ENCODE peak calls at places on chromosomes 16 and 17, in six cellular contexts. One of them, this sample, is unnamed.
A peak's percentile ranks its signal among the peaks of the same experiment; 100 is the strongest.

GRCh38 chr16:67428146-67428731 is 2.7 kb upstream of the HSD11B2 start:
- DNase-seq in NCI-H2171: peak; percentile 38
- DNase-seq in stimulated activated CD4-positive, alpha-beta T cell treated with anti-CD3 and anti-CD28 coated beads, Interleukin-4, amount 100 ng/mL, for 4 hours: peak; percentile 41
- DNase-seq in GM23248: peak; percentile 78
- DNase-seq in AG10803: peak; percentile 48
- DNase-seq in germinal center: peak; percentile 75
- DNase-seq in this sample: peak; percentile 25

GRCh38 chr17:30332057-30332542 is 1.8 kb downstream of the TMIGD1 start:
- DNase-seq in stimulated activated CD4-positive, alpha-beta T cell treated with anti-CD3 and anti-CD28 coated beads, Interleukin-4, amount 100 ng/mL, for 4 hours: peak; percentile 69
- DNase-seq in NCI-H2171: no peak
- DNase-seq in germinal center: no peak
- DNase-seq in AG10803: peak; percentile 17
- DNase-seq in GM23248: peak; percentile 72
- DNase-seq in this sample: no peak

GRCh38 chr17:49910094-49910857 is 58.7 kb upstream of the DLX4 start:
- DNase-seq in stimulated activated CD4-positive, alpha-beta T cell treated with anti-CD3 and anti-CD28 coated beads, Interleukin-4, amount 100 ng/mL, for 4 hours: peak; percentile 19
- DNase-seq in germinal center: no peak
- DNase-seq in NCI-H2171: no peak
- DNase-seq in AG10803: no peak
- DNase-seq in GM23248: peak; percentile 67
- DNase-seq in this sample: no peak

GRCh38 chr16:55252577-55252976 is 71.4 kb upstream of the IRX6 start:
- DNase-seq in AG10803: no peak
- DNase-seq in germinal center: no peak
- DNase-seq in stimulated activated CD4-positive, alpha-beta T cell treated with anti-CD3 and anti-CD28 coated beads, Interleukin-4, amount 100 ng/mL, for 4 hours: no peak
- DNase-seq in GM23248: no peak
- DNase-seq in NCI-H2171: no peak
- DNase-seq in this sample: no peak

GRCh38 chr16:29230671-29231091 is 175.8 kb downstream of the NPIPB11 start:
- DNase-seq in AG10803: peak; percentile 23
- DNase-seq in GM23248: peak; percentile 62
- DNase-seq in stimulated activated CD4-positive, alpha-beta T cell treated with anti-CD3 and anti-CD28 coated beads, Interleukin-4, amount 100 ng/mL, for 4 hours: no peak
- DNase-seq in NCI-H2171: no peak
- DNase-seq in germinal center: no peak
- DNase-seq in this sample: no peak

GRCh38 chr17:78394209-78394608 is 15.8 kb downstream of the PGS1 start:
- DNase-seq in AG10803: no peak
- DNase-seq in GM23248: no peak
- DNase-seq in stimulated activated CD4-positive, alpha-beta T cell treated with anti-CD3 and anti-CD28 coated beads, Interleukin-4, amount 100 ng/mL, for 4 hours: no peak
- DNase-seq in germinal center: no peak
- DNase-seq in NCI-H2171: no peak
- DNase-seq in this sample: no peak

GRCh38 chr16:65178151-65178550 is 56.3 kb upstream of the CDH11 start:
- DNase-seq in NCI-H2171: no peak
- DNase-seq in stimulated activated CD4-positive, alpha-beta T cell treated with anti-CD3 and anti-CD28 coated beads, Interleukin-4, amount 100 ng/mL, for 4 hours: no peak
- DNase-seq in GM23248: peak; percentile 79
- DNase-seq in AG10803: peak; percentile 44
- DNase-seq in germinal center: no peak
- DNase-seq in this sample: no peak

GRCh38 chr16:825298-826061 is 24.9 kb upstream of the GNG13 start:
- DNase-seq in stimulated activated CD4-positive, alpha-beta T cell treated with anti-CD3 and anti-CD28 coated beads, Interleukin-4, amount 100 ng/mL, for 4 hours: no peak
- DNase-seq in AG10803: peak; percentile 13
- DNase-seq in germinal center: no peak
- DNase-seq in NCI-H2171: peak; percentile 64
- DNase-seq in GM23248: peak; percentile 59
- DNase-seq in this sample: no peak

GRCh38 chr16:59210955-59211541 is 476.9 kb upstream of the GOT2 start:
- DNase-seq in stimulated activated CD4-positive, alpha-beta T cell treated with anti-CD3 and anti-CD28 coated beads, Interleukin-4, amount 100 ng/mL, for 4 hours: no peak
- DNase-seq in GM23248: peak; percentile 22
- DNase-seq in AG10803: peak; percentile 64
- DNase-seq in germinal center: no peak
- DNase-seq in NCI-H2171: no peak
- DNase-seq in this sample: no peak

GRCh38 chr17:10192500-10192899 is 5.9 kb downstream of the GAS7 start:
- DNase-seq in NCI-H2171: no peak
- DNase-seq in stimulated activated CD4-positive, alpha-beta T cell treated with anti-CD3 and anti-CD28 coated beads, Interleukin-4, amount 100 ng/mL, for 4 hours: no peak
- DNase-seq in germinal center: no peak
- DNase-seq in AG10803: peak; percentile 30
- DNase-seq in GM23248: peak; percentile 30
- DNase-seq in this sample: no peak

GRCh38 chr17:3818786-3819185 is 17.8 kb upstream of the ITGAE start:
- DNase-seq in stimulated activated CD4-positive, alpha-beta T cell treated with anti-CD3 and anti-CD28 coated beads, Interleukin-4, amount 100 ng/mL, for 4 hours: no peak
- DNase-seq in GM23248: peak; percentile 46
- DNase-seq in germinal center: peak; percentile 49
- DNase-seq in NCI-H2171: no peak
- DNase-seq in AG10803: no peak
- DNase-seq in this sample: no peak

GRCh38 chr17:45302649-45303173 is 14.1 kb downstream of the MAP3K14 start:
- DNase-seq in GM23248: peak; percentile 75
- DNase-seq in AG10803: peak; percentile 78
- DNase-seq in germinal center: peak; percentile 51
- DNase-seq in NCI-H2171: no peak
- DNase-seq in stimulated activated CD4-positive, alpha-beta T cell treated with anti-CD3 and anti-CD28 coated beads, Interleukin-4, amount 100 ng/mL, for 4 hours: peak; percentile 48
- DNase-seq in this sample: no peak

GRCh38 chr17:46943511-46944393 is 20.8 kb downstream of the GOSR2 start:
- DNase-seq in GM23248: peak; percentile 61
- DNase-seq in NCI-H2171: no peak
- DNase-seq in stimulated activated CD4-positive, alpha-beta T cell treated with anti-CD3 and anti-CD28 coated beads, Interleukin-4, amount 100 ng/mL, for 4 hours: no peak
- DNase-seq in AG10803: no peak
- DNase-seq in germinal center: no peak
- DNase-seq in this sample: peak; percentile 16

GRCh38 chr16:578870-579405 is 9.2 kb downstream of the PIGQ start:
- DNase-seq in stimulated activated CD4-positive, alpha-beta T cell treated with anti-CD3 and anti-CD28 coated beads, Interleukin-4, amount 100 ng/mL, for 4 hours: peak; percentile 53
- DNase-seq in germinal center: peak; percentile 65
- DNase-seq in GM23248: peak; percentile 78
- DNase-seq in AG10803: peak; percentile 76
- DNase-seq in NCI-H2171: no peak
- DNase-seq in this sample: no peak

GRCh38 chr17:44065668-44066203 is 735 bp downstream of the LSM12 start:
- DNase-seq in NCI-H2171: no peak
- DNase-seq in GM23248: peak; percentile 53
- DNase-seq in AG10803: no peak
- DNase-seq in stimulated activated CD4-positive, alpha-beta T cell treated with anti-CD3 and anti-CD28 coated beads, Interleukin-4, amount 100 ng/mL, for 4 hours: no peak
- DNase-seq in germinal center: peak; percentile 20
- DNase-seq in this sample: no peak

GRCh38 chr17:50830298-50830697 is 5.1 kb upstream of the WFIKKN2 start:
- DNase-seq in GM23248: no peak
- DNase-seq in germinal center: no peak
- DNase-seq in AG10803: no peak
- DNase-seq in NCI-H2171: no peak
- DNase-seq in stimulated activated CD4-positive, alpha-beta T cell treated with anti-CD3 and anti-CD28 coated beads, Interleukin-4, amount 100 ng/mL, for 4 hours: no peak
- DNase-seq in this sample: no peak

GRCh38 chr16:86511317-86512161 is 1.2 kb downstream of the FOXF1 start:
- DNase-seq in NCI-H2171: no peak
- DNase-seq in germinal center: no peak
- DNase-seq in stimulated activated CD4-positive, alpha-beta T cell treated with anti-CD3 and anti-CD28 coated beads, Interleukin-4, amount 100 ng/mL, for 4 hours: no peak
- DNase-seq in GM23248: peak; percentile 39
- DNase-seq in AG10803: no peak
- DNase-seq in this sample: no peak

GRCh38 chr16:4500283-4500682 is 24.1 kb downstream of the HMOX2 start:
- DNase-seq in stimulated activated CD4-positive, alpha-beta T cell treated with anti-CD3 and anti-CD28 coated beads, Interleukin-4, amount 100 ng/mL, for 4 hours: no peak
- DNase-seq in NCI-H2171: no peak
- DNase-seq in GM23248: peak; percentile 92
- DNase-seq in germinal center: no peak
- DNase-seq in AG10803: peak; percentile 81
- DNase-seq in this sample: no peak

GRCh38 chr16:49608801-49609200 is 235.2 kb downstream of the C16orf78 start:
- DNase-seq in GM23248: peak; percentile 69
- DNase-seq in stimulated activated CD4-positive, alpha-beta T cell treated with anti-CD3 and anti-CD28 coated beads, Interleukin-4, amount 100 ng/mL, for 4 hours: no peak
- DNase-seq in germinal center: no peak
- DNase-seq in NCI-H2171: no peak
- DNase-seq in AG10803: peak; percentile 45
- DNase-seq in this sample: no peak

GRCh38 chr17:41654134-41654907 is 29.9 kb upstream of the KRT17 start:
- DNase-seq in germinal center: no peak
- DNase-seq in stimulated activated CD4-positive, alpha-beta T cell treated with anti-CD3 and anti-CD28 coated beads, Interleukin-4, amount 100 ng/mL, for 4 hours: no peak
- DNase-seq in AG10803: no peak
- DNase-seq in NCI-H2171: peak; percentile 16
- DNase-seq in GM23248: no peak
- DNase-seq in this sample: no peak

GRCh38 chr16:54651851-54652770 is 278.6 kb upstream of the IRX5 start:
- DNase-seq in germinal center: no peak
- DNase-seq in AG10803: no peak
- DNase-seq in stimulated activated CD4-positive, alpha-beta T cell treated with anti-CD3 and anti-CD28 coated beads, Interleukin-4, amount 100 ng/mL, for 4 hours: no peak
- DNase-seq in NCI-H2171: no peak
- DNase-seq in GM23248: peak; percentile 40
- DNase-seq in this sample: no peak

GRCh38 chr17:46771601-46772012 is 46.9 kb downstream of the WNT3 start:
- DNase-seq in stimulated activated CD4-positive, alpha-beta T cell treated with anti-CD3 and anti-CD28 coated beads, Interleukin-4, amount 100 ng/mL, for 4 hours: no peak
- DNase-seq in NCI-H2171: peak; percentile 23
- DNase-seq in AG10803: peak; percentile 22
- DNase-seq in germinal center: peak; percentile 30
- DNase-seq in GM23248: peak; percentile 58
- DNase-seq in this sample: no peak

GRCh38 chr17:1275962-1276736 is 3.3 kb upstream of the TRARG1 start:
- DNase-seq in AG10803: peak; percentile 15
- DNase-seq in NCI-H2171: peak; percentile 38
- DNase-seq in GM23248: peak; percentile 67
- DNase-seq in germinal center: peak; percentile 74
- DNase-seq in stimulated activated CD4-positive, alpha-beta T cell treated with anti-CD3 and anti-CD28 coated beads, Interleukin-4, amount 100 ng/mL, for 4 hours: peak; percentile 51
- DNase-seq in this sample: no peak

GRCh38 chr17:76383645-76384221 is 676 bp upstream of the SPHK1 start:
- DNase-seq in stimulated activated CD4-positive, alpha-beta T cell treated with anti-CD3 and anti-CD28 coated beads, Interleukin-4, amount 100 ng/mL, for 4 hours: peak; percentile 56
- DNase-seq in germinal center: peak; percentile 71
- DNase-seq in GM23248: peak; percentile 84
- DNase-seq in AG10803: peak; percentile 60
- DNase-seq in NCI-H2171: no peak
- DNase-seq in this sample: no peak

GRCh38 chr17:80789356-80789902 is 202.2 kb upstream of the CHMP6 start:
- DNase-seq in stimulated activated CD4-positive, alpha-beta T cell treated with anti-CD3 and anti-CD28 coated beads, Interleukin-4, amount 100 ng/mL, for 4 hours: peak; percentile 51
- DNase-seq in AG10803: peak; percentile 94
- DNase-seq in NCI-H2171: no peak
- DNase-seq in germinal center: no peak
- DNase-seq in GM23248: peak; percentile 96
- DNase-seq in this sample: no peak

GRCh38 chr17:34885076-34885475 is 76.2 kb downstream of the CCT6B start:
- DNase-seq in GM23248: no peak
- DNase-seq in AG10803: no peak
- DNase-seq in germinal center: no peak
- DNase-seq in stimulated activated CD4-positive, alpha-beta T cell treated with anti-CD3 and anti-CD28 coated beads, Interleukin-4, amount 100 ng/mL, for 4 hours: no peak
- DNase-seq in NCI-H2171: no peak
- DNase-seq in this sample: no peak

GRCh38 chr17:19596869-19597268 is 51.7 kb upstream of the ALDH3A2 start:
- DNase-seq in germinal center: no peak
- DNase-seq in NCI-H2171: no peak
- DNase-seq in stimulated activated CD4-positive, alpha-beta T cell treated with anti-CD3 and anti-CD28 coated beads, Interleukin-4, amount 100 ng/mL, for 4 hours: no peak
- DNase-seq in GM23248: no peak
- DNase-seq in AG10803: no peak
- DNase-seq in this sample: no peak